ENCODE peak calls at places on chromosomes 4 and X, in six cellular contexts. V, P, N, I, J and Y are unnamed samples.

GRCh38 chrX:34578237-34578636 is 78.8 kb downstream of the TMEM47 start:
- DNase-seq in V (peak; percentile 54), P (peak; percentile 0), N (no peak), I (no peak), J (no peak), Y (no peak)

GRCh38 chrX:56563231-56564116 is at the start of gene UBQLN2:
- DNase-seq in V (peak; percentile 85), P (peak; percentile 79), N (peak; percentile 68), I (peak; percentile 85), J (peak; percentile 60), Y (peak; percentile 89)

GRCh38 chr4:179164642-179165338 is 1722.6 kb upstream of the AGA start:
- DNase-seq in V (no peak), P (no peak), N (no peak), I (no peak), J (no peak), Y (no peak)

GRCh38 chr4:7195138-7195510 is 2.8 kb downstream of the SORCS2 start:
- DNase-seq in V (no peak), P (no peak), N (no peak), I (no peak), J (no peak), Y (no peak)

GRCh38 chr4:83139514-83140156 is 25.1 kb upstream of the PLAC8 start:
- DNase-seq in V (no peak), P (no peak), N (no peak), I (no peak), J (no peak), Y (no peak)

GRCh38 chr4:75841641-75842520 is 60.4 kb downstream of the PPEF2 start:
- DNase-seq in V (no peak), P (no peak), N (no peak), I (no peak), J (no peak), Y (no peak)

GRCh38 chr4:188781655-188782054 is 642.4 kb downstream of the TRIML1 start:
- DNase-seq in V (peak; percentile 4), P (no peak), N (no peak), I (no peak), J (no peak), Y (no peak)

GRCh38 chrX:19462231-19462630 is 53.1 kb downstream of the MAP3K15 start:
- DNase-seq in V (no peak), P (no peak), N (no peak), I (no peak), J (no peak), Y (no peak)

GRCh38 chr4:174538123-174538875 is 16.0 kb upstream of the HPGD start:
- DNase-seq in V (no peak), P (no peak), N (no peak), I (no peak), J (no peak), Y (no peak)

GRCh38 chrX:153157450-153157849 is 21.6 kb upstream of the MAGEA1 start:
- DNase-seq in V (no peak), P (no peak), N (no peak), I (no peak), J (no peak), Y (no peak)

GRCh38 chr4:76060506-76060905 is 14.0 kb upstream of the ART3 start:
- DNase-seq in V (no peak), P (no peak), N (no peak), I (no peak), J (no peak), Y (no peak)

GRCh38 chrX:134469481-134469880 is 9.5 kb downstream of the HPRT1 start:
- DNase-seq in V (peak; percentile 66), P (no peak), N (no peak), I (no peak), J (no peak), Y (no peak)

GRCh38 chr4:75895744-75896314 is 6.4 kb downstream of the PPEF2 start:
- DNase-seq in V (peak; percentile 21), P (peak; percentile 51), N (no peak), I (no peak), J (no peak), Y (peak; percentile 54)

GRCh38 chrX:12843061-12843667 is 23.7 kb upstream of the TLR7 start:
- DNase-seq in V (no peak), P (no peak), N (no peak), I (no peak), J (no peak), Y (no peak)

GRCh38 chrX:110402091-110402854 is 43.6 kb downstream of the RTL9 start:
- DNase-seq in V (peak; percentile 86), P (no peak), N (no peak), I (peak; percentile 32), J (peak; percentile 60), Y (no peak)

GRCh38 chr4:146506272-146506671 is 15.5 kb downstream of the SLC10A7 start:
- DNase-seq in V (no peak), P (no peak), N (no peak), I (no peak), J (no peak), Y (no peak)

GRCh38 chr4:31125496-31125895 is 405.3 kb downstream of the PCDH7 start:
- DNase-seq in V (no peak), P (no peak), N (no peak), I (no peak), J (no peak), Y (no peak)

GRCh38 chrX:25028726-25029125 is 13.0 kb upstream of the ARX start:
- DNase-seq in V (peak; percentile 74), P (no peak), N (no peak), I (no peak), J (no peak), Y (no peak)

GRCh38 chrX:53186363-53186762 is 38.6 kb downstream of the KDM5C start:
- DNase-seq in V (peak; percentile 64), P (no peak), N (no peak), I (no peak), J (no peak), Y (no peak)

GRCh38 chr4:6324999-6325790 is 55.5 kb downstream of the WFS1 start:
- DNase-seq in V (peak; percentile 79), P (no peak), N (no peak), I (peak; percentile 69), J (no peak), Y (no peak)

GRCh38 chr4:38015886-38016515 is 55.8 kb downstream of the PTTG2 start:
- DNase-seq in V (no peak), P (no peak), N (no peak), I (peak; percentile 37), J (no peak), Y (no peak)

GRCh38 chr4:38011484-38012162 is 51.4 kb downstream of the PTTG2 start:
- DNase-seq in V (no peak), P (no peak), N (no peak), I (no peak), J (no peak), Y (no peak)

GRCh38 chr4:38014421-38014852 is 54.2 kb downstream of the PTTG2 start:
- DNase-seq in V (no peak), P (no peak), N (no peak), I (no peak), J (no peak), Y (no peak)

GRCh38 chr4:38016698-38017097 is 56.5 kb downstream of the PTTG2 start:
- DNase-seq in V (no peak), P (no peak), N (no peak), I (no peak), J (no peak), Y (no peak)

DNA sequence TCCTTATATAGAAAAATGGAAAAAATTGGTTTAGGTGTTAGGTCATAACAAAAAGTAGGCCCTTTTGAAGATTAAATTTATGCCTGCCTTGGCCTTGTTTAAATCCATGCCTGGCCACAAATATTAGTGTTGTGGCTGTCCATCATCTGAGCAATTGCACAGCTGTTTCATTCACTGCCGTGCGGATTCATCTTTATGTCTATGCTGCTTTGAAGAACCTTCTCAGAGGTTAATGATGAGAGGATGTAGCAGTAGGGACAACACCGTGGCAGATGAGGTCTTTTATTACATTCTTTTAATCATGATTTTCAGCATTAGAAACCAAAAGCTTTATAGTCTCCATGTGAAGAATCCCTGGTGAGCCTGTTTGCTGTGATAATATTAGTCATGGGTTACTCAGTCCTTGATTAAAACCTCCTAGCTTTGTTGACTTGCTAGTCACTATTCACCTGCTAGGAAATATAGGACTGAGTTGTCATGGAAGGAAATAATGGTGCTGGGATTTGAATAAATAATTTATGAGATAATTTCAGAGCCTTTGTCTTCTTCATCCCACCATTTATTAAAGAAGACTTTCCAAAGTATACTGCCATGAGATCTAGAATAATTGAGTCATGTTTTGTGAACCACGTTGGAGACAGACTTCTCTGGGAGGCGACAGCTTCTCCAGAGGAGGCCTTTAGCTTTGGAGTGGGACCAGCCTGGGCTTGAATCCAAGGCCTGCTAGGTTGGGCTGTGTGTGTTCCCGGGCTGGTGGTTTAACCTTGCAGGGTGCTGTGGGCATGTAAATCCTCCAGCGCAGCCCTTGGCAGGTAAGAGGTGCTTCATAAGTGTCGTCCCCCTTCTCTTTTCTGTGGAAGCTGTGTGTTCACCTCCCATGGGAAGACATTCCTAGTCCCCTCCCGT is 53.5 kb downstream of the PTTG2 start:
- DNase-seq in V (peak; percentile 37), P (no peak), N (no peak), I (peak; percentile 86), J (no peak), Y (no peak)
- H3K27ac ChIP-seq in V (no peak overlapping the region), P (no peak overlapping the region), N (no peak overlapping the region), I (no peak overlapping the region), J (no peak overlapping the region), Y (no peak overlapping the region)

GRCh38 chr4:33658971-33659370 is 2585.3 kb downstream of the ARAP2 start:
- DNase-seq in V (no peak), P (no peak), N (no peak), I (no peak), J (no peak), Y (no peak)

GRCh38 chr4:33661636-33662035 is 2582.7 kb downstream of the ARAP2 start:
- DNase-seq in V (no peak), P (no peak), N (no peak), I (no peak), J (no peak), Y (no peak)
- H3K9me3 ChIP-seq in V (no peaks in the 10 kb centered on the region), P (no peaks in the 10 kb centered on the region), N (no peaks in the 10 kb centered on the region), I (no peaks in the 10 kb centered on the region), J (no peaks in the 10 kb centered on the region), Y (peaks cover 9% of the 10 kb centered on the region)

GRCh38 chr4:183249854-183250253 is 70.2 kb downstream of the CLDN22 start:
- DNase-seq in V (peak; percentile 66), P (peak; percentile 10), N (no peak), I (no peak), J (no peak), Y (no peak)
- H3K4me1 ChIP-seq in V (peaks cover 3% of the 10 kb centered on the region), P (no peaks in the 10 kb centered on the region), N (no peaks in the 10 kb centered on the region), I (no peaks in the 10 kb centered on the region), J (no peaks in the 10 kb centered on the region), Y (no peaks in the 10 kb centered on the region)

DNA sequence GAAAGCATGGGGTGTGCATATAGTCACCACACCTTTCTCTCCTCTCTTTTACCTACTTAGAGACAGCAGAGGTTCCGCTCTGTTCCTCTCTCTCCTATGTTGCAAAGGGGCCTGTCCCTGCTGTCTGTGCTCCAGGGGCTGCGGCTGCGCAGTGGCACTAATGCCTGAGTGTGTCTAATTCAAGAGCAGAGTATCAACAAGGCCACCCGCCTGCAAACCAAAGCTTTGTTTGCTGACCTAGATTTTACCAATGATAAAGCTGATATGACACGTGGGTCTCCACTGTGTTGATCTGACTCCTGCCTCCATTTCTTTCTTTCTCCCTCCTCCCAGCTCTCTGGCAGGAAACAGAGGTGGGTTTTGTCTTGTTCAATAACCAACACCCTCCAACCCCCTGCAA is 74.9 kb downstream of the NSG1 start:
- DNase-seq in V (no peak), P (no peak), N (peak; percentile 62), I (no peak), J (no peak), Y (peak; percentile 58)
- H3K27ac ChIP-seq in V (no peak overlapping the region), P (no peak overlapping the region), N (peak overlapping the region; percentile 56), I (no peak overlapping the region), J (no peak overlapping the region), Y (peak overlapping the region; percentile 70)